ENCODE peak calls at places on chromosomes 6 and 20, in six cellular contexts. E is HepG2, Z is HCT116, A is fibroblast of lung, X is endothelial cell of umbilical vein, W is K562. H is an unnamed sample. For H3K79me2, the result is how much of the 10 kb centered on the place peaks cover.

GRCh38 chr6:26205625-26206574 is 118.7 kb downstream of the HFE start:
- DNase-seq in E (peak), Z (peak), A (peak), X (peak), W (peak), H (peak)

GRCh38 chr6:116945809-116946208 is 68.8 kb downstream of the RFX6 start:
- DNase-seq in E (no peak), Z (no peak), A (peak), X (no peak), W (no peak), H (no peak)

GRCh38 chr20:47191074-47191673 is 165.3 kb downstream of the ZMYND8 start:
- DNase-seq in E (no peak), Z (no peak), A (peak), X (no peak), W (no peak), H (no peak)

GRCh38 chr6:104633125-104633524 is 226.6 kb downstream of the HACE1 start:
- DNase-seq in E (no peak), Z (no peak), A (peak), X (peak), W (no peak), H (no peak)

GRCh38 chr6:157283330-157283898 is 39.9 kb downstream of the TMEM242 start:
- DNase-seq in E (no peak), Z (no peak), A (no peak), X (no peak), W (no peak), H (no peak)

GRCh38 chr6:162962093-162962492 is 234.3 kb downstream of the PACRG start:
- DNase-seq in E (no peak), Z (no peak), A (no peak), X (no peak), W (no peak), H (no peak)

GRCh38 chr6:149438855-149439254 is 38.8 kb downstream of the SUMO4 start:
- DNase-seq in E (no peak), Z (no peak), A (no peak), X (no peak), W (no peak), H (no peak)

GRCh38 chr6:155265843-155266535 is 2.2 kb downstream of the CLDN20 start:
- DNase-seq in E (no peak), Z (no peak), A (no peak), X (no peak), W (no peak), H (no peak)

GRCh38 chr6:20269147-20269546 is 56.9 kb upstream of the MBOAT1 start:
- DNase-seq in E (no peak), Z (no peak), A (no peak), X (no peak), W (no peak), H (no peak)

GRCh38 chr20:52305843-52306242 is 114.3 kb upstream of the ZFP64 start:
- DNase-seq in E (no peak), Z (no peak), A (no peak), X (no peak), W (no peak), H (peak)

GRCh38 chr6:148790817-148791216 is 44.0 kb downstream of the UST start:
- DNase-seq in E (no peak), Z (no peak), A (no peak), X (no peak), W (no peak), H (no peak)

GRCh38 chr6:25645916-25646315 is 6.1 kb upstream of the SCGN start:
- DNase-seq in E (peak), Z (no peak), A (no peak), X (no peak), W (no peak), H (no peak)

GRCh38 chr6:29965873-29966601 is 23.7 kb downstream of the HLA-A start:
- DNase-seq in E (peak), Z (peak), A (peak), X (peak), W (peak), H (peak)

GRCh38 chr6:15166121-15166520 is 79.7 kb upstream of the JARID2 start:
- DNase-seq in E (no peak), Z (no peak), A (no peak), X (no peak), W (no peak), H (no peak)

GRCh38 chr6:15176816-15177215 is 69.1 kb upstream of the JARID2 start:
- DNase-seq in E (no peak), Z (no peak), A (no peak), X (no peak), W (no peak), H (no peak)

DNA sequence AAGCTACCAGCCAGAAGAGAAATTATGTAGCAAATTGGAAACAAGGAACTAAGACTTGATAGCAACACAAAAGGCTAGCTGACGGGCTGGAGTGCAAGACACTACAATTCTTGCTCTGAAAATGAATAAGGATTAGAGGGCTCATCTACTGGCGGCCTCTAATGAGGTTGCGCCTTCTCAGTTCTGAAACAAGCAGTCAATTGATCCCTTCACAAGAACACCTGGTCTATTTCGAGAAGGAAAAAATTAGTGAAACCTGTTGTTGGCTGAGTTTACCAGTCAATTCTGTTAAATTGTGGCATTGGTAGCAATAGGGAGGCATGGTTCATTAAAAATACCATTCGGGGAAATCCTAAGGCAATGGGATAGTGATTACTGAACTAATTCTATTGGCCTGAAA is 74.8 kb upstream of the JARID2 start:
- DNase-seq in E (no peak), Z (no peak), A (no peak), X (no peak), W (no peak), H (no peak)
- TF ChIP-seq EZH2 in E (no peak), Z (no peak), A (no peak), X (no peak), W (no peak), H (no peak)

DNA sequence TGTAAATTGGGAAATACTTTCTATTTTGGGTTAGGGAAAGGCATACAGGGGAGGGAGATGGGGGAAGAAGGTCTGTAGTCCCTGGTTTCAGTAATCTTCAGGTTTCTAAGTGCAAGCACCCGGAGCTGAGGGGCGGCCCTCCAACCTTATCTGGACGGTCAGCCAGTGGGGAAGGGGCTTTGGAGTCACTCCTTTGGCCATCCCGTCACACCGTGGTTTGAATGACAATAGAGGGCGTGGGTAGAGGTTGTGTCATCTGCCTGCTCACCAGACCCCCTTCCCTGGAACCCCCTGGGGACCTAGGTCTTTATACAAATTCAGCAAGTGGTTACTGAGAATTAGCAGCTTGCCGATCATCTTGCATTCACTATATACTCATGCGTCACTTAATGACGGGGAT is 29.0 kb downstream of the STK35 start:
- DNase-seq in E (no peak), Z (no peak), A (peak), X (no peak), W (no peak), H (no peak)
- H3K79me2 ChIP-seq in E (half or more), Z (half or more), A (under half), X (half or more), W (under half), H (half or more)

GRCh38 chr6:36925809-36926208 is 28.7 kb upstream of the PI16 start:
- DNase-seq in E (no peak), Z (no peak), A (no peak), X (no peak), W (no peak), H (no peak)
- H3K4me2 ChIP-seq in E (no peak), Z (no peak), A (no peak), X (no peak), W (no peak), H (no peak)

GRCh38 chr20:54368578-54368977 is 106.8 kb upstream of the DOK5 start:
- DNase-seq in E (no peak), Z (no peak), A (no peak), X (no peak), W (no peak), H (no peak)
- TF ChIP-seq EZH2 in E (no peak), Z (no peak), A (no peak), X (no peak), W (no peak), H (no peak)

GRCh38 chr20:43842126-43843020 is 72.3 kb upstream of the TOX2 start:
- DNase-seq in E (no peak), Z (no peak), A (no peak), X (no peak), W (no peak), H (no peak)

GRCh38 chr20:43843096-43843964 is 71.3 kb upstream of the TOX2 start:
- DNase-seq in E (no peak), Z (no peak), A (peak), X (peak), W (no peak), H (no peak)

GRCh38 chr20:43843965-43844660 is 70.5 kb upstream of the TOX2 start:
- DNase-seq in E (no peak), Z (no peak), A (no peak), X (no peak), W (no peak), H (no peak)

GRCh38 chr20:43846516-43846905 is 68.1 kb upstream of the TOX2 start:
- DNase-seq in E (no peak), Z (no peak), A (no peak), X (no peak), W (no peak), H (peak)

GRCh38 chr20:43844778-43845614 is 69.7 kb upstream of the TOX2 start:
- DNase-seq in E (no peak), Z (peak), A (peak), X (peak), W (no peak), H (no peak)
- H3K79me2 ChIP-seq in E (under half), Z (under half), A (under half), X (under half), W (under half), H (under half)

GRCh38 chr6:14655201-14655988 is 537.8 kb downstream of the CD83 start:
- DNase-seq in E (no peak), Z (no peak), A (no peak), X (no peak), W (no peak), H (no peak)
- H3K4me2 ChIP-seq in E (no peak), Z (no peak), A (no peak), X (no peak), W (peak), H (no peak)

GRCh38 chr6:108174371-108175175 is 8.8 kb downstream of the NR2E1 start:
- DNase-seq in E (no peak), Z (no peak), A (peak), X (no peak), W (peak), H (no peak)
- TF ChIP-seq EZH2 in E (no peak), Z (no peak), A (no peak), X (no peak), W (no peak), H (no peak)